ENCODE peak calls at places on chromosomes 7 and 10, in six cellular contexts. M is H1, N is HepG2, B is NT2/D1, V is K562, H is GM12878. A is an unnamed sample.

GRCh38 chr7:46058424-46058823 is 137.4 kb upstream of the IGFBP3 start:
- DNase-seq in M (no peak), N (no peak), B (no peak), V (no peak), H (no peak), A (no peak)

GRCh38 chr7:82726038-82726800 is 282.6 kb upstream of the CACNA2D1 start:
- DNase-seq in M (no peak), N (no peak), B (no peak), V (no peak), H (no peak), A (no peak)

GRCh38 chr7:33334349-33334748 is 205.0 kb downstream of the BBS9 start:
- DNase-seq in M (no peak), N (peak), B (peak), V (no peak), H (no peak), A (peak)

GRCh38 chr10:132132391-132132841 is 54.3 kb upstream of the DPYSL4 start:
- DNase-seq in M (no peak), N (no peak), B (no peak), V (no peak), H (no peak), A (no peak)

GRCh38 chr7:105015631-105015965 is 1.6 kb downstream of the KMT2E start:
- DNase-seq in M (no peak), N (no peak), B (no peak), V (peak), H (no peak), A (no peak)

GRCh38 chr10:75498866-75499265 is 67.4 kb downstream of the LRMDA start:
- DNase-seq in M (no peak), N (no peak), B (no peak), V (no peak), H (no peak), A (no peak)

GRCh38 chr7:142110098-142110497 is 1.4 kb upstream of the MGAM2 start:
- DNase-seq in M (no peak), N (no peak), B (no peak), V (no peak), H (no peak), A (no peak)

GRCh38 chr7:155429651-155430050 is 28.3 kb upstream of the EN2 start:
- DNase-seq in M (no peak), N (no peak), B (no peak), V (no peak), H (no peak), A (no peak)

GRCh38 chr7:123797673-123798526 is 47.1 kb upstream of the HYAL4 start:
- DNase-seq in M (no peak), N (peak), B (peak), V (peak), H (no peak), A (peak)

GRCh38 chr7:151923097-151923876 is 33.0 kb upstream of the GALNTL5 start:
- DNase-seq in M (no peak), N (no peak), B (no peak), V (no peak), H (no peak), A (no peak)

GRCh38 chr7:90173127-90173844 is 19.0 kb downstream of the STEAP1 start:
- DNase-seq in M (no peak), N (peak), B (no peak), V (no peak), H (peak), A (no peak)

GRCh38 chr7:116598278-116598677 is 73.4 kb downstream of the CAV1 start:
- DNase-seq in M (no peak), N (no peak), B (no peak), V (peak), H (no peak), A (no peak)
- TF ChIP-seq ZNF274 in M (no peak), N (no peak), B (no peak), V (no peak), H (no peak), A (no peak)

DNA sequence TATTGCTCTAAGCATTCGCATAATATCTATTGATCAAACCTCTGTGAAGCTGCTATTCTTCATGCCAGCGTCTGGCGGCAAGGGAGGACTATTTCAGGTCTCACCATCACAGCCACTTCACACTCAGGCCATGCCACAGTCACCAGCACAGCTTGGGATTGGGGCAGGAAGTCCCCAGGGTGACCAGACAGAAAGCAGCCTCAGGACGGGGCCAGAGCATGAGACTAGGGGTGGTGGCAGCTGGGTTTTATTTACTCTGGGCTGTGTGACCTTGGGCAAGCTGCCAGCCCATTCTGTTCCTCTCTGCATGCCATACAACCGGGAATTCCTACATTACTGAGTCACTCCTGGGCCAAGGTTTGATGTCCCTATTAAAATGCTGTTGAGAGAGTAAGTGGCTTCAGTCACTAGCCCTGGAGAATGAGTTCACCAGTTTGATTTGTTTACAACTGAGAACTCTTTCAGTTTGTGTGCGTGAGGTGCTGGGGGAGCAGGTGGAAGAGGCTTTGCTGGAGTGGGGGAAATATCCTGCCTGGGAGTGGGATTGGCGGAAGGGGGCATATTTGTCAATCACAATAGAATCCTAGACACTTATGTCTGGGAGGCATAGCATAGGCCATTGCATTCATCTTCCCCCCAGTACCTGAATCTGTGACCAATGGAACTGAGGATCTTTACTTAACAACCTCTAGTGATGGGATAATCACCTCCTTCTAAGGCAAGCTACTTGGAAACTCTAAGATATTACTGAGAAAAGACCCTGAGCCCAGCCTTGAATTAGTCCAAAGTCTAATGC is 90.4 kb downstream of the NPSR1 start:
- DNase-seq in M (no peak), N (peak), B (no peak), V (no peak), H (no peak), A (peak)
- TF ChIP-seq ZNF274 in M (no peak), N (peak), B (no peak), V (no peak), H (no peak), A (no peak)

GRCh38 chr7:47788083-47788482 is 160.2 kb downstream of the PKD1L1 start:
- DNase-seq in M (no peak), N (no peak), B (no peak), V (no peak), H (no peak), A (no peak)

GRCh38 chr7:47783456-47784240 is 164.6 kb downstream of the PKD1L1 start:
- DNase-seq in M (no peak), N (peak), B (no peak), V (no peak), H (no peak), A (peak)

GRCh38 chr7:47786557-47787248 is 161.6 kb downstream of the PKD1L1 start:
- DNase-seq in M (peak), N (peak), B (peak), V (no peak), H (no peak), A (peak)

GRCh38 chr7:47785923-47786556 is 162.2 kb downstream of the PKD1L1 start:
- DNase-seq in M (no peak), N (no peak), B (no peak), V (no peak), H (no peak), A (no peak)

GRCh38 chr7:47787249-47788069 is 160.8 kb downstream of the PKD1L1 start:
- DNase-seq in M (no peak), N (no peak), B (no peak), V (no peak), H (no peak), A (no peak)
- TF ChIP-seq ZNF274 in M (no peak), N (no peak), B (no peak), V (no peak), H (no peak), A (no peak)

GRCh38 chr7:132386249-132386681 is 190.0 kb downstream of the PLXNA4 start:
- DNase-seq in M (no peak), N (no peak), B (no peak), V (no peak), H (no peak), A (no peak)
- TF ChIP-seq ZNF274 in M (no peak), N (no peak), B (no peak), V (no peak), H (no peak), A (no peak)